ENCODE peak calls at places on chromosome 4, in seven cellular contexts. T is brain microvascular endothelial cell; U is CD8-positive, alpha-beta T cell; P is heart right ventricle; V is lung; G is A549; C is pancreas. S is an unnamed sample.
A peak's percentile ranks its signal among the peaks of the same experiment; 100 is the strongest.

GRCh38 chr4:22238742-22239141 is 277.1 kb downstream of the ADGRA3 start:
- DNase-seq in G (peak; percentile 4), U (no peak), T (no peak), P (no peak), C (no peak), V (no peak), S (no peak)

GRCh38 chr4:25158817-25159216 is 1.4 kb downstream of the SEPSECS start:
- DNase-seq in C (no peak), G (no peak), V (no peak), P (no peak), U (no peak), T (no peak), S (no peak)

GRCh38 chr4:57098945-57099344 is 11.2 kb downstream of the IGFBP7 start:
- DNase-seq in U (no peak), P (no peak), T (no peak), G (no peak), V (no peak), C (no peak), S (no peak)

GRCh38 chr4:4852591-4853362 is 6.7 kb upstream of the MSX1 start:
- DNase-seq in P (no peak), C (no peak), U (peak; percentile 10), V (no peak), T (peak; percentile 76), G (no peak), S (no peak)

GRCh38 chr4:6324461-6324998 is 54.9 kb downstream of the WFS1 start:
- DNase-seq in U (no peak), V (no peak), P (no peak), C (no peak), T (no peak), G (no peak), S (no peak)

GRCh38 chr4:113406723-113407016 is 354.9 kb downstream of the CAMK2D start:
- DNase-seq in C (no peak), U (no peak), G (no peak), P (no peak), V (no peak), T (no peak), S (no peak)

GRCh38 chr4:128288689-128289106 is 1.1 kb upstream of the PGRMC2 start:
- DNase-seq in G (peak; percentile 33), P (no peak), V (no peak), U (peak; percentile 49), T (peak; percentile 46), C (no peak), S (no peak)

GRCh38 chr4:122003335-122003734 is 51.5 kb upstream of the TRPC3 start:
- DNase-seq in C (no peak), P (no peak), G (peak; percentile 65), V (no peak), T (peak; percentile 22), U (peak; percentile 7), S (no peak)

GRCh38 chr4:93199492-93199891 is 629.1 kb upstream of the ATOH1 start:
- DNase-seq in T (peak; percentile 6), C (no peak), G (peak; percentile 42), P (no peak), U (no peak), V (no peak), S (no peak)

GRCh38 chr4:116585240-116585639 is 500.1 kb downstream of the TRAM1L1 start:
- DNase-seq in T (no peak), C (no peak), G (no peak), P (no peak), U (no peak), V (no peak), S (no peak)

GRCh38 chr4:142350886-142351285 is 495.2 kb downstream of the INPP4B start:
- DNase-seq in P (no peak), U (no peak), G (peak; percentile 25), V (no peak), T (no peak), C (no peak), S (no peak)

GRCh38 chr4:8005033-8005808 is 65.6 kb upstream of the AFAP1 start:
- DNase-seq in T (no peak), G (no peak), V (no peak), U (no peak), C (no peak), P (no peak), S (no peak)

DNA sequence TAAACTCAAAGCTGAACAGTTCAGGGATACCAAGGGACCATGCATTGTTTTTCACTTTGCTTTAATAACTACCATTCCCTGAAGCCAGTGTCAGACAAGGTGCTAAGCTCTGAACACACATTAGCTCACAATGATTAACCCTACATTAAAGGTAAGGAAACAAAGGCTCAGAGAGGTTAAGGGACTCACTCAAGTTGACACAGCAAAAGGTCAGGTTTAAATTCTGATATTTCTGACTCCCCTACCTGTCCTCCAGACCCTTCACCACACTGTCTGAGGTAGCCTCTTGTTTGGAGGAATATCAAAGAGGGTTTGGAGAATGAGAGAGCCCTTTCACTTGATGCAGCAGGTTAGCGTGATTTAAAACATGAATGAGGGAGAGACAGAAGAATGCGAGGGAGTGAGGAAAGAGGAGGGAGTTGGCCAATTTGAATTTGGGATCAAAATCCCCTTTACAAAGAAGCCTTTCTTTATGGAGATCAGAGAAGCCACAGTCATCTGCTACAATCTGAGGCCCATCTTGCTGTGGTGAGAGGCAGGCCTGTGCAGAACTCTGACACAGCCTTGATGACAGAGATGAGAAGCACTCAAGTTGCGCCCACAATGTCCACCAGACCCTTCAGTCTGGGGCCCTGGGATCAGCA is 103.5 kb downstream of the FHDC1 start:
- DNase-seq in P (no peak), U (no peak), C (no peak), G (no peak), V (no peak), T (no peak), S (no peak)
- H3K27ac ChIP-seq in P (no peak overlapping the region), U (no peak overlapping the region), C (no peak overlapping the region), G (no peak overlapping the region), V (no peak overlapping the region), T (no peak overlapping the region), S (no peak overlapping the region)

DNA sequence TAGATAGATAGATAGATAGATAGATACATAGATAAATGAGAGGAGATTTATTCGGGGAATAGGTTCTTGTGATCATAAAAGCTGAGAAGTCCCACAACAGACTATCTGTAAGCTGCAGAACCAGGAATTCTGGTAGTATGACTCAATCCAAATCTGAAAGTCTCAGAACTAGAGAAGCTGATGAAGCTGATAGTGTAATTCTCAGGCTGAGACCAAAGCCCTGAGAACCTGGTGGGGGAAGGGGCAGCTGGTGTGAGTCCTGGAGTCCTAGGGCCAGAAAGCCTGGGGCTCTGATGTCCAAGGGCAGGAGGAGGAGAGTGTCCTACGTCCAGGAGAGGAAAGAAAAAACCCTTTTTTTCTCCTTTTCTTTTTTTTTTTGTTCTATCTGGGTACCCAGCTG is 8.0 kb upstream of the BANK1 start:
- DNase-seq in V (no peak), G (no peak), T (no peak), P (no peak), C (no peak), U (no peak), S (no peak)
- H3K27ac ChIP-seq in V (no peak overlapping the region), G (no peak overlapping the region), T (no peak overlapping the region), P (no peak overlapping the region), C (no peak overlapping the region), U (no peak overlapping the region), S (no peak overlapping the region)

GRCh38 chr4:76987153-76987562 is 37.6 kb downstream of the SEPTIN11 start:
- DNase-seq in P (peak; percentile 28), G (no peak), T (peak; percentile 96), V (no peak), C (peak; percentile 16), U (no peak), S (no peak)

GRCh38 chr4:76987685-76988084 is 38.1 kb downstream of the SEPTIN11 start:
- DNase-seq in P (no peak), T (no peak), U (no peak), G (no peak), C (no peak), V (no peak), S (no peak)

GRCh38 chr4:76984127-76984526 is 34.6 kb downstream of the SEPTIN11 start:
- DNase-seq in U (no peak), C (no peak), V (no peak), G (no peak), P (no peak), T (no peak), S (no peak)

GRCh38 chr4:76982638-76983579 is 33.4 kb downstream of the SEPTIN11 start:
- DNase-seq in C (no peak), T (no peak), G (no peak), P (no peak), U (no peak), V (no peak), S (no peak)

DNA sequence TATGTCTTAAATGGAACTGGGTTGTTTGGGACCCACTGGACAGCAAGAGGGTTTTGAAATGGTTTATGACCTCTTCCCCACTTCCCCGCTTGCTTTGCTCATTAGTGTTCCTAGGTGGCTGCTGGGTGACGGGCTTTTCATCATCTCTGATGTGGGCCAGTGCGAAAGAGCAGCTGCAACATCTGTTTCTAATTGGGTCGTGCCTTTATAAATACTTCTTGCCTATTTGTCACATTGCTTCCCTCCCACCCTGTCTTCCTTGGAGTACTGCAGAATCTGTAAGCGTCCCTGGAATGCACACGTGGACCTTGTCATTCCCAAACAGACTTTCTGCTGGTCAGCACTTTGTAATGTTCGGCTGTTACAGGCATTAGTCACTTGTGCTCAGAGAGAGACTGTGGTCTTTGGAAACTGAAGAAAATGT is 35.2 kb downstream of the SEPTIN11 start:
- DNase-seq in U (no peak), G (no peak), P (peak; percentile 66), C (no peak), V (peak; percentile 33), T (peak; percentile 99), S (no peak)
- H3K27ac ChIP-seq in U (no peak overlapping the region), G (no peak overlapping the region), P (peak overlapping the region; percentile 43), C (no peak overlapping the region), V (no peak overlapping the region), T (peak overlapping the region; percentile 96), S (no peak overlapping the region)

GRCh38 chr4:158819942-158820786 is 51.3 kb downstream of the FNIP2 start:
- DNase-seq in T (no peak), P (no peak), V (no peak), C (no peak), G (no peak), U (no peak), S (no peak)
- H3K27ac ChIP-seq in T (peak overlapping the region; percentile 59), P (peak overlapping the region; percentile 8), V (no peak overlapping the region), C (peak overlapping the region; percentile 91), G (no peak overlapping the region), U (no peak overlapping the region), S (peak overlapping the region; percentile 30)

DNA sequence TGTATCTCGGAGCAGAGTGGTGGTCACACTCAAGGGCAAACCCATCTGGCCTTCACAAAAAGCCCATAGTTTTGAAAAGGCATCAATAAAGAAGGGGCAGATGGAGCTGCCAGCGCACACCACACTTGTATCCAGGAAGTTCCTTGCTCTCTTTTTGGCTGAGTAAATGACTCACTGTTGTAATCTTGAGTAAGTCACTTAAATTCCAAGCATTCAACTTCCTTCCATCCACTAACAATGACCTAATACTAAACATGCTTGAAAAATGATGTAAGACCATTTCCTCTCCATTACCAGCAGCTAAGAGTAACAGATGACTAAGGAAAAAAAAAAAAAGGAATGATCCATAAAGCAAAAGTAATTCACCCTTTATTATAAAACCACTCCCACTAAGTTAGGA is 32.4 kb upstream of the MYOZ2 start:
- DNase-seq in P (no peak), G (peak; percentile 96), T (peak; percentile 73), V (no peak), U (no peak), C (no peak), S (no peak)
- H3K27ac ChIP-seq in P (peak overlapping the region; percentile 42), G (peak overlapping the region; percentile 91), T (peak overlapping the region; percentile 74), V (peak overlapping the region; percentile 47), U (no peak overlapping the region), C (peak overlapping the region; percentile 8), S (no peak overlapping the region)